ENCODE peak calls at places on chromosomes 5 and 9, in nine cellular contexts. B is H7; K is coronary artery; U is AG08395; A is activated CD4-positive, alpha-beta T cell treated with anti-CD3 and anti-CD28 coated beads for 4 hours; Z is stimulated activated CD4-positive, alpha-beta T cell treated with anti-CD3 and anti-CD28 coated beads, Interleukin-1b, Interleukin-23, amount 100 ng/mL, for 1 hour; E is NCI-H1417; P is T47D; H is neural crest cell. C is an unnamed sample.

GRCh38 chr5:125476888-125477585 is 730.6 kb upstream of the ZNF608 start:
- DNase-seq in B (no peak), K (no peak), U (no peak), A (no peak), Z (no peak), E (no peak), P (no peak), H (no peak), C (no peak)

GRCh38 chr9:89657765-89658164 is 53.0 kb downstream of the GADD45G start:
- DNase-seq in B (no peak), K (no peak), U (no peak), A (no peak), Z (no peak), E (no peak), P (no peak), H (no peak), C (no peak)

GRCh38 chr5:140344683-140345423 is 1.6 kb downstream of the HBEGF start:
- DNase-seq in B (peak), K (no peak), U (no peak), A (peak), Z (no peak), E (no peak), P (no peak), H (no peak), C (peak)

GRCh38 chr9:110578575-110578895 is 1.0 kb downstream of the SVEP1 start:
- DNase-seq in B (no peak), K (no peak), U (no peak), A (no peak), Z (no peak), E (no peak), P (no peak), H (no peak), C (no peak)

GRCh38 chr5:109045710-109046109 is 298.0 kb downstream of the FER start:
- DNase-seq in B (no peak), K (no peak), U (no peak), A (no peak), Z (no peak), E (no peak), P (no peak), H (no peak), C (no peak)

GRCh38 chr5:6319116-6319515 is 59.2 kb downstream of the MED10 start:
- DNase-seq in B (no peak), K (no peak), U (no peak), A (no peak), Z (no peak), E (no peak), P (no peak), H (no peak), C (no peak)

GRCh38 chr9:12880406-12881016 is 105.7 kb downstream of the LURAP1L start:
- DNase-seq in B (no peak), K (no peak), U (no peak), A (no peak), Z (no peak), E (no peak), P (no peak), H (no peak), C (no peak)

GRCh38 chr9:135032868-135033460 is 54.5 kb upstream of the OLFM1 start:
- DNase-seq in B (no peak), K (peak), U (no peak), A (no peak), Z (no peak), E (no peak), P (no peak), H (no peak), C (no peak)

GRCh38 chr9:78806492-78807160 is 509.7 kb downstream of the PSAT1 start:
- DNase-seq in B (no peak), K (no peak), U (no peak), A (no peak), Z (no peak), E (no peak), P (no peak), H (no peak), C (no peak)

GRCh38 chr9:18864516-18864915 is 168.5 kb downstream of the SAXO1 start:
- DNase-seq in B (no peak), K (no peak), U (no peak), A (no peak), Z (no peak), E (no peak), P (no peak), H (no peak), C (no peak)

GRCh38 chr5:5497132-5497748 is 74.8 kb downstream of the ICE1 start:
- DNase-seq in B (peak), K (no peak), U (peak), A (no peak), Z (no peak), E (peak), P (peak), H (peak), C (peak)

GRCh38 chr5:133870661-133871060 is 97.8 kb downstream of the C5orf15 start:
- DNase-seq in B (no peak), K (no peak), U (peak), A (no peak), Z (no peak), E (no peak), P (no peak), H (no peak), C (no peak)

GRCh38 chr9:112854657-112855056 is 36.0 kb downstream of the SLC46A2 start:
- DNase-seq in B (no peak), K (no peak), U (no peak), A (no peak), Z (no peak), E (no peak), P (no peak), H (no peak), C (no peak)

GRCh38 chr5:6638236-6638635 is 5.0 kb downstream of the SRD5A1 start:
- DNase-seq in B (no peak), K (no peak), U (no peak), A (no peak), Z (no peak), E (no peak), P (no peak), H (no peak), C (no peak)

GRCh38 chr5:155934964-155935363 is 392.0 kb upstream of the SGCD start:
- DNase-seq in B (no peak), K (no peak), U (no peak), A (no peak), Z (no peak), E (no peak), P (no peak), H (no peak), C (no peak)

GRCh38 chr5:178203670-178204204 is 596 bp upstream of the HNRNPAB start:
- DNase-seq in B (no peak), K (no peak), U (no peak), A (no peak), Z (no peak), E (peak), P (no peak), H (no peak), C (no peak)

GRCh38 chr5:88824141-88824540 is 58.8 kb downstream of the MEF2C start:
- DNase-seq in B (no peak), K (no peak), U (no peak), A (no peak), Z (no peak), E (no peak), P (no peak), H (no peak), C (no peak)

GRCh38 chr9:72539824-72540347 is 18.5 kb downstream of the TMC1 start:
- DNase-seq in B (peak), K (no peak), U (no peak), A (no peak), Z (no peak), E (no peak), P (no peak), H (no peak), C (no peak)

GRCh38 chr5:156920042-156920860 is 42.8 kb downstream of the TIMD4 start:
- DNase-seq in B (no peak), K (no peak), U (peak), A (peak), Z (no peak), E (no peak), P (no peak), H (no peak), C (peak)

GRCh38 chr5:60668715-60669304 is 31.2 kb downstream of the DEPDC1B start:
- DNase-seq in B (no peak), K (no peak), U (peak), A (no peak), Z (no peak), E (peak), P (no peak), H (no peak), C (peak)

GRCh38 chr5:93997562-93997961 is 256.2 kb upstream of the POU5F2 start:
- DNase-seq in B (no peak), K (no peak), U (no peak), A (no peak), Z (no peak), E (no peak), P (no peak), H (no peak), C (no peak)

GRCh38 chr5:74626386-74627222 is 13.9 kb downstream of the ENC1 start:
- DNase-seq in B (no peak), K (no peak), U (no peak), A (no peak), Z (no peak), E (no peak), P (no peak), H (no peak), C (no peak)

GRCh38 chr9:130974697-130975096 is 34.3 kb upstream of the LAMC3 start:
- DNase-seq in B (peak), K (no peak), U (no peak), A (no peak), Z (no peak), E (no peak), P (no peak), H (no peak), C (no peak)